ENCODE peak calls at places on chromosomes 12 and 14, in five cellular contexts. L is body of pancreas; K is fibroblast of mammary gland; N is CD4-positive, alpha-beta T cell; Z is left ventricle myocardium inferior. I is an unnamed sample.

GRCh38 chr12:31220633-31221565 is 105.1 kb downstream of the SINHCAF start:
- DNase-seq in L (no peak), K (peak; percentile 20), N (no peak), Z (no peak), I (no peak)

GRCh38 chr14:105854600-105855245 is 328.3 kb downstream of the TMEM121 start:
- DNase-seq in L (peak; percentile 7), K (no peak), N (no peak), Z (peak; percentile 5), I (no peak)

GRCh38 chr14:60655898-60656754 is 6.8 kb upstream of the SIX1 start:
- DNase-seq in L (no peak), K (no peak), N (no peak), Z (no peak), I (no peak)

GRCh38 chr12:16300222-16300621 is 22.7 kb upstream of the SLC15A5 start:
- DNase-seq in L (no peak), K (peak; percentile 56), N (no peak), Z (no peak), I (no peak)

GRCh38 chr14:101585211-101585610 is 23.9 kb downstream of the DIO3 start:
- DNase-seq in L (no peak), K (no peak), N (no peak), Z (peak; percentile 5), I (no peak)

GRCh38 chr12:116697305-116698130 is 40.4 kb downstream of the SPRING1 start:
- DNase-seq in L (peak; percentile 65), K (peak; percentile 30), N (no peak), Z (peak; percentile 40), I (no peak)

GRCh38 chr12:8027856-8028255 is 4.7 kb upstream of the FOXJ2 start:
- DNase-seq in L (no peak), K (no peak), N (no peak), Z (no peak), I (no peak)

GRCh38 chr12:94149781-94150482 is 1.6 kb downstream of the PLXNC1 start:
- DNase-seq in L (peak; percentile 12), K (peak; percentile 25), N (peak; percentile 7), Z (peak; percentile 34), I (no peak)

GRCh38 chr12:68405292-68405900 is 73.2 kb upstream of the MDM1 start:
- DNase-seq in L (no peak), K (peak; percentile 57), N (no peak), Z (no peak), I (no peak)

GRCh38 chr14:54462048-54462447 is 20.9 kb upstream of the CNIH1 start:
- DNase-seq in L (no peak), K (peak; percentile 25), N (no peak), Z (no peak), I (no peak)

GRCh38 chr12:21678959-21679358 is 21.3 kb upstream of the LDHB start:
- DNase-seq in L (no peak), K (no peak), N (no peak), Z (no peak), I (no peak)

GRCh38 chr14:54087376-54087775 is 130.8 kb upstream of the BMP4 start:
- DNase-seq in L (no peak), K (no peak), N (no peak), Z (no peak), I (no peak)

GRCh38 chr12:50205648-50206047 is 38.5 kb upstream of the CERS5 start:
- DNase-seq in L (no peak), K (no peak), N (no peak), Z (no peak), I (no peak)

GRCh38 chr14:104211741-104212140 is 73.4 kb downstream of the KIF26A start:
- DNase-seq in L (no peak), K (no peak), N (no peak), Z (no peak), I (no peak)

GRCh38 chr12:122955151-122955550 is 11.1 kb downstream of the ABCB9 start:
- DNase-seq in L (no peak), K (no peak), N (no peak), Z (no peak), I (no peak)

GRCh38 chr14:103445783-103446182 is 60.6 kb downstream of the MARK3 start:
- DNase-seq in L (no peak), K (no peak), N (no peak), Z (no peak), I (no peak)

GRCh38 chr12:98402081-98402480 is 113.3 kb upstream of the TMPO start:
- DNase-seq in L (no peak), K (peak; percentile 30), N (no peak), Z (no peak), I (no peak)

GRCh38 chr12:118773956-118774723 is 207.2 kb upstream of the SRRM4 start:
- DNase-seq in L (no peak), K (no peak), N (no peak), Z (no peak), I (no peak)

GRCh38 chr12:34397591-34398365 is 375.5 kb downstream of the ALG10 start:
- DNase-seq in L (peak; percentile 5), K (no peak), N (no peak), Z (peak; percentile 8), I (no peak)

GRCh38 chr12:51368640-51369517 is 22.3 kb downstream of the GALNT6 start:
- DNase-seq in L (no peak), K (no peak), N (peak; percentile 76), Z (no peak), I (peak; percentile 73)

GRCh38 chr14:22544881-22545420 is 44.1 kb downstream of the DAD1 start:
- DNase-seq in L (no peak), K (no peak), N (no peak), Z (no peak), I (no peak)

GRCh38 chr12:65565601-65566560 is 258.4 kb upstream of the HMGA2 start:
- DNase-seq in L (no peak), K (peak; percentile 92), N (no peak), Z (no peak), I (no peak)

GRCh38 chr12:92614502-92614901 is 88.3 kb upstream of the PLEKHG7 start:
- DNase-seq in L (no peak), K (no peak), N (no peak), Z (no peak), I (no peak)

GRCh38 chr12:47740536-47741339 is 15.4 kb upstream of the ENDOU start:
- DNase-seq in L (no peak), K (no peak), N (no peak), Z (no peak), I (no peak)

GRCh38 chr12:561908-562593 is 101.2 kb downstream of the NINJ2 start:
- DNase-seq in L (no peak), K (no peak), N (no peak), Z (peak; percentile 38), I (peak; percentile 86)

GRCh38 chr14:22448905-22449611 is 140.0 kb downstream of the DAD1 start:
- DNase-seq in L (no peak), K (peak; percentile 43), N (no peak), Z (no peak), I (no peak)

GRCh38 chr12:22285871-22286270 is 48.6 kb downstream of the ST8SIA1 start:
- DNase-seq in L (no peak), K (peak; percentile 42), N (no peak), Z (no peak), I (no peak)

GRCh38 chr12:90909069-90909676 is 45.8 kb downstream of the CCER1 start:
- DNase-seq in L (peak; percentile 18), K (peak; percentile 73), N (no peak), Z (no peak), I (no peak)

GRCh38 chr12:49251357-49251756 is 13.5 kb upstream of the TUBA1C start:
- DNase-seq in L (no peak), K (peak; percentile 37), N (no peak), Z (no peak), I (no peak)

GRCh38 chr14:103846569-103847438 is 571 bp downstream of the PPP1R13B start:
- DNase-seq in L (peak; percentile 56), K (no peak), N (peak; percentile 7), Z (peak; percentile 57), I (no peak)

GRCh38 chr14:50792634-50793068 is 38.3 kb downstream of the NIN start:
- DNase-seq in L (no peak), K (no peak), N (no peak), Z (no peak), I (no peak)

GRCh38 chr14:76050797-76051392 is 65.3 kb downstream of the IFT43 start:
- DNase-seq in L (peak; percentile 63), K (peak; percentile 68), N (peak; percentile 31), Z (no peak), I (no peak)

GRCh38 chr12:89251326-89252237 is 100.7 kb downstream of the DUSP6 start:
- DNase-seq in L (no peak), K (no peak), N (no peak), Z (no peak), I (no peak)

GRCh38 chr12:569803-570236 is 93.4 kb downstream of the NINJ2 start:
- DNase-seq in L (peak; percentile 85), K (peak; percentile 71), N (peak; percentile 84), Z (peak; percentile 91), I (peak; percentile 69)

GRCh38 chr12:95877622-95878021 is 18.9 kb downstream of the SNRPF start:
- DNase-seq in L (no peak), K (peak; percentile 23), N (no peak), Z (no peak), I (no peak)

GRCh38 chr12:95870897-95871296 is 12.1 kb downstream of the SNRPF start:
- DNase-seq in L (no peak), K (no peak), N (no peak), Z (no peak), I (no peak)

DNA sequence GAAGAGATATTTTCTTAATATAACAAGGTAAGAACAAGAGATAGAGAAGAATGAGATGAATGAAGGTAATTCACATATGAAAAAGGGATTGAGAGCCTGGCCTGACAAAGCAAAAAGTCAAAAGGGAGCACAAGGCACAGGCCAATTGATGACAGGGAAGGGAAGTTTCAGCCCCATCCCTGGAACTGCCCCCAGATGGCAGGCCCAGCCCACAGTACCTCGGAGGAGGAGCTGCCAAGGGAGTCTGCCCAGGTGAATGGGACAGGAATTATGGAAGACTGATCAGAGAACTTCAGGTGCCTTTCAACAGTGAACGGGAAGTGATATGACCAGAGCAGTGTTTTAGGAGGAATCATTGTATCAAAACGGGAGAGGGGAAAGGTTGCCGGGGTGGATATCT is 15.7 kb downstream of the SNRPF start:
- DNase-seq in L (no peak), K (no peak), N (no peak), Z (no peak), I (no peak)
- TF ChIP-seq CTCF in L (no peak), K (no peak), N (no peak), Z (no peak), I (no peak)

GRCh38 chr14:21066882-21067502 is 3.1 kb upstream of the ARHGEF40 start:
- DNase-seq in L (no peak), K (no peak), N (no peak), Z (no peak), I (no peak)
- TF ChIP-seq CTCF in L (no peak), K (peak; percentile 31), N (peak; percentile 24), Z (no peak), I (no peak)

GRCh38 chr14:28773917-28774691 is 7.5 kb downstream of the FOXG1 start:
- DNase-seq in L (no peak), K (peak; percentile 66), N (no peak), Z (no peak), I (no peak)
- TF ChIP-seq CTCF in L (peak; percentile 6), K (peak; percentile 52), N (no peak), Z (no peak), I (no peak)

DNA sequence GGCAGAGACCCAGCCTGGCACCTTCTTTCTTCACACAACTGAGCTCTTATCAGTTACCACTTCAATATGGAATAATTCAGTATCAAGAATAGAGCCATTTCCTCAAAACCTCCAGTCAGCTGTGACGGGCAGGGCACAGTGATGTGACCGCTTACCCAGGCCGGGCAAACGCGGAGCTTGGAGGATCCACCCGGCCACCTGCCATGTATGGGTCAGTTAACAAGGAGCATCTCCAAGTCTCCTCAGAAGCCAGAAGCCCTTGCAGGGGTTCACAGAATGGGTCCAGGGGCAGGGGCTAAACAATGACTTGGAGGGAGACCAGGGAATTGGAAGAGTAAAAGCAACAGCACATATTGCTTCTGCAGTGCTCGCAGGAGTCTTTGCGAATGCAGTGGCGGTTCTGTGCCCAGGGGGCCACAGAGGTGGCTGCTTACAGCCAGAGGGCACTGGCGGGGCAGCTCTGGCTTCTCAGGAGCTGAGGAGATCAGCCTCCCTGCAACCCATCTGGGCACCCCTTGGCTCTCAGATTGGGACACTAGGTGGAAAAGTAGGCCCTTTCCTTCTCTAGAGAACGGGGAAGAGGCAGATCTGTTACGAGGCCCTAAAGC is 162.3 kb downstream of the CALM1 start:
- DNase-seq in L (no peak), K (no peak), N (no peak), Z (no peak), I (no peak)
- TF ChIP-seq CTCF in L (no peak), K (no peak), N (no peak), Z (no peak), I (no peak)

I was measured in CD14-positive monocyte.